ENCODE peak calls at places on chromosomes 3 and 15, in four cellular contexts. T is hepatocyte, P is HL-60, H is IMR-90. C is an unnamed sample.

GRCh38 chr3:10194328-10195071 is 29.8 kb downstream of the IRAK2 start:
- DNase-seq in T (no peak), P (no peak), H (no peak), C (no peak)

GRCh38 chr3:127084401-127084990 is 101.6 kb downstream of the PLXNA1 start:
- DNase-seq in H (no peak), T (no peak), P (no peak), C (no peak)

GRCh38 chr3:15527031-15527459 is 5.5 kb upstream of the COLQ start:
- DNase-seq in P (no peak), H (peak; percentile 30), T (peak; percentile 35), C (no peak)

GRCh38 chr3:122665226-122665786 is 15.3 kb upstream of the PARP14 start:
- DNase-seq in T (no peak), H (no peak), P (no peak), C (no peak)

GRCh38 chr3:194265505-194265892 is 85.6 kb downstream of the CPN2 start:
- DNase-seq in T (no peak), P (no peak), H (peak; percentile 93), C (peak; percentile 81)

GRCh38 chr3:120473389-120473788 is 22.6 kb upstream of the FSTL1 start:
- DNase-seq in P (no peak), T (no peak), H (no peak), C (no peak)

GRCh38 chr15:75723847-75724660 is 11.4 kb upstream of the CSPG4 start:
- DNase-seq in P (peak; percentile 56), H (peak; percentile 96), T (peak; percentile 98), C (peak; percentile 87)

GRCh38 chr3:17088602-17089313 is 204.0 kb downstream of the PLCL2 start:
- DNase-seq in T (no peak), H (no peak), P (no peak), C (no peak)

GRCh38 chr15:89514596-89515406 is 18.4 kb upstream of the RHCG start:
- DNase-seq in P (peak; percentile 52), T (no peak), H (no peak), C (no peak)

GRCh38 chr15:77251662-77252061 is 168.2 kb downstream of the PEAK1 start:
- DNase-seq in H (peak; percentile 49), P (no peak), T (no peak), C (no peak)

GRCh38 chr3:45950686-45951600 is 7.7 kb downstream of the CXCR6 start:
- DNase-seq in T (no peak), P (no peak), H (no peak), C (no peak)

GRCh38 chr15:37764733-37765191 is 169.7 kb upstream of the TMCO5A start:
- DNase-seq in H (peak; percentile 74), P (peak; percentile 23), T (peak; percentile 64), C (peak; percentile 15)

GRCh38 chr15:88465633-88466219 is 1.5 kb downstream of the MRPL46 start:
- DNase-seq in H (peak; percentile 55), P (peak; percentile 47), T (peak; percentile 35), C (no peak)

GRCh38 chr15:92687183-92687582 is 31.6 kb upstream of the FAM174B start:
- DNase-seq in H (no peak), T (no peak), P (no peak), C (peak; percentile 11)

GRCh38 chr3:65406470-65406869 is 632.2 kb downstream of the MAGI1 start:
- DNase-seq in P (no peak), T (peak; percentile 17), H (peak; percentile 66), C (no peak)

GRCh38 chr3:147945968-147946519 is 536.9 kb downstream of the ZIC1 start:
- DNase-seq in T (peak; percentile 65), H (peak; percentile 95), P (no peak), C (peak; percentile 88)

GRCh38 chr3:36942632-36943248 is 2.1 kb downstream of the TRANK1 start:
- DNase-seq in T (peak; percentile 47), H (no peak), P (no peak), C (no peak)

GRCh38 chr3:44832965-44833364 is 28.7 kb upstream of the TMEM42 start:
- DNase-seq in H (no peak), P (no peak), T (no peak), C (no peak)

GRCh38 chr3:11569156-11569741 is 74.5 kb downstream of the VGLL4 start:
- DNase-seq in T (no peak), P (no peak), H (no peak), C (no peak)

GRCh38 chr3:116842254-116842957 is 132.8 kb downstream of the TUSC7 start:
- DNase-seq in T (no peak), P (no peak), H (no peak), C (no peak)

GRCh38 chr3:89107461-89108035 is at the start of gene EPHA3:
- DNase-seq in H (peak; percentile 58), P (peak; percentile 18), T (peak; percentile 73), C (peak; percentile 10)

GRCh38 chr15:78108300-78109084 is 16.1 kb downstream of the SH2D7 start:
- DNase-seq in P (peak; percentile 91), H (peak; percentile 83), T (peak; percentile 91), C (peak; percentile 71)

GRCh38 chr15:24877174-24877573 is 77.6 kb upstream of the SNRPN start:
- DNase-seq in T (no peak), H (peak; percentile 21), P (no peak), C (no peak)

GRCh38 chr3:117885046-117885445 is 1149.6 kb downstream of the IGSF11 start:
- DNase-seq in P (no peak), H (no peak), T (no peak), C (no peak)

GRCh38 chr3:73021301-73021700 is 24.7 kb downstream of the PPP4R2 start:
- DNase-seq in T (no peak), P (no peak), H (no peak), C (no peak)

GRCh38 chr3:47780727-47781325 is 867 bp downstream of the SMARCC1 start:
- DNase-seq in P (no peak), T (no peak), H (peak; percentile 32), C (no peak)

GRCh38 chr3:66441124-66441523 is 59.7 kb downstream of the LRIG1 start:
- DNase-seq in T (no peak), H (peak; percentile 72), P (no peak), C (no peak)

GRCh38 chr3:41508063-41508696 is 308.9 kb downstream of the CTNNB1 start:
- DNase-seq in H (no peak), T (no peak), P (no peak), C (no peak)

GRCh38 chr15:68228143-68228970 is 1.2 kb downstream of the CLN6 start:
- DNase-seq in H (no peak), P (peak; percentile 64), T (no peak), C (no peak)

GRCh38 chr15:45149060-45149459 is 19.3 kb downstream of the DUOX1 start:
- DNase-seq in H (no peak), P (no peak), T (no peak), C (no peak)

GRCh38 chr3:66390013-66390412 is 110.8 kb downstream of the LRIG1 start:
- DNase-seq in T (no peak), P (no peak), H (no peak), C (no peak)

GRCh38 chr3:73229036-73229435 is 167.6 kb downstream of the EBLN2 start:
- DNase-seq in T (no peak), P (no peak), H (no peak), C (no peak)

GRCh38 chr3:8635625-8636024 is 9.0 kb downstream of the SSUH2 start:
- DNase-seq in H (no peak), T (no peak), P (no peak), C (no peak)
- TF ChIP-seq CTCF in H (no peak), T (peak; percentile 16), P (no peak), C (no peak)

GRCh38 chr15:66403323-66403722 is 16.6 kb downstream of the MAP2K1 start:
- DNase-seq in H (no peak), T (no peak), P (no peak), C (no peak)

GRCh38 chr15:66405605-66406004 is 18.9 kb downstream of the MAP2K1 start:
- DNase-seq in H (peak; percentile 59), T (no peak), P (no peak), C (no peak)

GRCh38 chr15:66405007-66405406 is 18.3 kb downstream of the MAP2K1 start:
- DNase-seq in T (no peak), P (no peak), H (peak; percentile 13), C (no peak)

GRCh38 chr15:66404122-66404521 is 17.4 kb downstream of the MAP2K1 start:
- DNase-seq in T (no peak), P (no peak), H (no peak), C (no peak)

DNA sequence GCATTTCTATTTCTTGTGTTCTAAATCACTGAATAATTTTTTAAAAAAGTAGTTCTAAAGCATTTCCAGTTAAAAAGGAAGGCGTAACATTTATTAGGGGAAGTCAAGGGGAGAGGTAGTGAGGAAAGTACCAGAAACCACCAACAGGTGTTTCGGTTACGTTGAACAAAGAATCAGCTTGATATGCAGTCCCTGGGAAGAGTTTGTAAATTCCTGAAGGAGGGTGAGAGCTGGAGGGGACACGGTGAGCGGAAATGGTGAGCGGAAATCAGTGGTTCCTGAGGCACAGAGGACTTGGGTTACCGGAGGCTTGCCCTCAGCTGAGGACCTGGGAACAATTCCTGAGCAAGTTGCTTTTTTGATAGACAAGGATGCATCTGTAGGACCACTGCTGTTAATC is 17.8 kb downstream of the MAP2K1 start:
- DNase-seq in H (no peak), T (no peak), P (peak; percentile 36), C (no peak)
- H3K27ac ChIP-seq in H (no peak overlapping the region), T (no peak overlapping the region), P (peak overlapping the region; percentile 19), C (no peak overlapping the region)

GRCh38 chr3:186053954-186054353 is 54.9 kb downstream of the ETV5 start:
- DNase-seq in P (no peak), T (no peak), H (peak; percentile 73), C (peak; percentile 38)
- H3K4me3 ChIP-seq in P (no peak overlapping the region), T (no peak overlapping the region), H (no peak overlapping the region), C (no peak overlapping the region)

GRCh38 chr3:115626006-115626409 is 2.7 kb downstream of the GAP43 start:
- DNase-seq in H (no peak), T (no peak), P (no peak), C (no peak)
- TF ChIP-seq CTCF in H (no peak), T (no peak), P (no peak), C (no peak)

C was measured in AG04450.